ENCODE peak calls at places on chromosome 5, in nine cellular contexts. V, Y, Q, S, P, U, K, A and G are unnamed samples.

GRCh38 chr5:173035904-173036707 is 20.0 kb upstream of the CREBRF start:
- DNase-seq in V (no peak), K (no peak), U (no peak), S (no peak), A (no peak), P (no peak), Q (no peak), Y (peak; percentile 37), G (no peak)

GRCh38 chr5:115267617-115268016 is 4.9 kb upstream of the PGGT1B start:
- DNase-seq in P (no peak), Y (no peak), Q (peak; percentile 36), A (peak; percentile 14), U (peak; percentile 61), K (no peak), S (no peak), V (no peak), G (no peak)

GRCh38 chr5:179162351-179163235 is 102.4 kb downstream of the ZNF354C start:
- DNase-seq in U (no peak), K (no peak), S (no peak), Y (no peak), V (no peak), A (no peak), Q (no peak), P (no peak), G (no peak)

GRCh38 chr5:138601444-138601843 is 26.2 kb upstream of the HSPA9 start:
- DNase-seq in Y (peak; percentile 10), U (no peak), A (peak; percentile 97), S (no peak), P (no peak), Q (peak; percentile 79), V (no peak), K (peak; percentile 51), G (no peak)

GRCh38 chr5:174008922-174009321 is 20.0 kb downstream of the C5orf47 start:
- DNase-seq in A (no peak), Q (no peak), P (no peak), U (no peak), S (no peak), Y (no peak), V (no peak), K (no peak), G (no peak)

GRCh38 chr5:59483971-59484472 is 409.5 kb downstream of the PDE4D start:
- DNase-seq in Y (no peak), P (no peak), S (no peak), V (peak; percentile 17), A (peak; percentile 58), K (no peak), Q (peak; percentile 18), U (no peak), G (no peak)

GRCh38 chr5:148805323-148806290 is 20.8 kb upstream of the ADRB2 start:
- DNase-seq in V (no peak), Q (peak; percentile 30), U (peak; percentile 78), K (no peak), P (peak; percentile 44), Y (no peak), A (peak; percentile 72), S (no peak), G (no peak)

GRCh38 chr5:100517301-100517974 is 17.7 kb upstream of the FAM174A start:
- DNase-seq in V (peak; percentile 60), Q (no peak), U (peak; percentile 45), Y (peak; percentile 63), S (no peak), K (peak; percentile 10), P (no peak), A (no peak), G (no peak)

GRCh38 chr5:72951850-72952468 is 3.9 kb upstream of the FCHO2 start:
- DNase-seq in V (no peak), P (no peak), K (peak; percentile 47), A (peak; percentile 16), Q (peak; percentile 85), Y (peak; percentile 20), U (peak; percentile 82), S (no peak), G (no peak)

GRCh38 chr5:84729326-84729725 is 344.6 kb upstream of the EDIL3 start:
- DNase-seq in P (no peak), S (no peak), Q (peak; percentile 46), Y (no peak), A (peak; percentile 8), V (no peak), K (no peak), U (no peak), G (no peak)

GRCh38 chr5:1995491-1995890 is 112.8 kb upstream of the IRX4 start:
- DNase-seq in S (no peak), Y (no peak), Q (no peak), A (no peak), V (no peak), U (no peak), P (no peak), K (no peak), G (no peak)

GRCh38 chr5:145244788-145245187 is 590.4 kb downstream of the PRELID2 start:
- DNase-seq in V (no peak), U (peak; percentile 40), Q (peak; percentile 24), A (no peak), P (no peak), Y (no peak), K (no peak), S (no peak), G (no peak)

GRCh38 chr5:88829773-88830172 is 53.2 kb downstream of the MEF2C start:
- DNase-seq in Q (no peak), V (no peak), S (no peak), K (no peak), A (no peak), Y (no peak), P (no peak), U (no peak), G (no peak)

GRCh38 chr5:172148381-172148780 is 39.6 kb downstream of the STK10 start:
- DNase-seq in K (no peak), U (no peak), Q (no peak), S (no peak), V (no peak), P (no peak), Y (no peak), A (no peak), G (no peak)

GRCh38 chr5:17365756-17366155 is 132.3 kb upstream of the TAF11L2 start:
- DNase-seq in A (peak; percentile 99), Q (no peak), V (no peak), U (peak; percentile 99), Y (no peak), K (no peak), P (no peak), S (no peak), G (no peak)

GRCh38 chr5:69374911-69375446 is 5.4 kb downstream of the RAD17 start:
- DNase-seq in K (no peak), Y (no peak), P (no peak), S (no peak), U (no peak), Q (no peak), A (no peak), V (no peak), G (no peak)

GRCh38 chr5:131514316-131515275 is 120.4 kb downstream of the RAPGEF6 start:
- DNase-seq in U (peak; percentile 42), S (no peak), Y (no peak), Q (peak; percentile 43), K (peak; percentile 47), V (no peak), A (no peak), P (no peak), G (no peak)

GRCh38 chr5:175609504-175609903 is 48.4 kb upstream of the HRH2 start:
- DNase-seq in P (no peak), Q (no peak), S (no peak), Y (no peak), A (no peak), V (no peak), K (no peak), U (no peak), G (no peak)

GRCh38 chr5:98775246-98775961 is 1.9 kb downstream of the RGMB start:
- DNase-seq in P (no peak), U (no peak), Y (no peak), Q (no peak), S (no peak), K (peak; percentile 27), A (peak; percentile 21), V (no peak), G (no peak)

GRCh38 chr5:98773464-98774191 is at the start of gene RGMB:
- DNase-seq in V (peak; percentile 76), S (peak; percentile 71), K (peak; percentile 99), Y (peak; percentile 98), P (peak; percentile 98), U (peak; percentile 99), A (peak; percentile 99), Q (peak; percentile 99), G (peak; percentile 99)

GRCh38 chr5:98773214-98773463 is 324 bp upstream of the RGMB start:
- DNase-seq in S (no peak), A (no peak), V (no peak), K (no peak), Y (no peak), P (no peak), Q (no peak), U (no peak), G (no peak)

GRCh38 chr5:98775962-98776687 is 2.7 kb downstream of the RGMB start:
- DNase-seq in S (no peak), P (no peak), Y (no peak), K (peak; percentile 38), U (peak; percentile 83), A (peak; percentile 57), V (no peak), Q (peak; percentile 91), G (no peak)

GRCh38 chr5:98774192-98775046 is 956 bp downstream of the RGMB start:
- DNase-seq in K (peak; percentile 74), A (peak; percentile 85), U (peak; percentile 84), V (no peak), S (no peak), Q (peak; percentile 50), Y (peak; percentile 73), P (peak; percentile 50), G (peak; percentile 65)
- H3K4me3 ChIP-seq in K (peak overlapping the region; percentile 95), A (peak overlapping the region; percentile 94), U (peak overlapping the region; percentile 89), V (peak overlapping the region; percentile 88), S (peak overlapping the region; percentile 70), Q (peak overlapping the region; percentile 92), Y (peak overlapping the region; percentile 71), P (peak overlapping the region; percentile 86), G (peak overlapping the region; percentile 73)

GRCh38 chr5:141484499-141485304 is at the start of gene PCDHGC4:
- DNase-seq in U (no peak), S (no peak), V (no peak), Y (no peak), Q (no peak), A (peak; percentile 64), K (no peak), P (no peak), G (no peak)
- H3K4me3 ChIP-seq in U (no peak within 1 kb of the TSS), S (no peak within 1 kb of the TSS), V (peak within 1 kb of the TSS; percentile 34), Y (peak within 1 kb of the TSS; percentile 49), Q (peak within 1 kb of the TSS; percentile 22), A (peak within 1 kb of the TSS; percentile 41), K (no peak within 1 kb of the TSS), P (peak within 1 kb of the TSS; percentile 47), G (no peak within 1 kb of the TSS)

GRCh38 chr5:126603402-126603991 is 2.8 kb downstream of the PHAX start:
- DNase-seq in K (no peak), P (no peak), V (no peak), Y (no peak), Q (no peak), A (no peak), U (no peak), S (no peak), G (no peak)
- H3K4me3 ChIP-seq in K (no peak overlapping the region), P (no peak overlapping the region), V (no peak overlapping the region), Y (no peak overlapping the region), Q (no peak overlapping the region), A (no peak overlapping the region), U (no peak overlapping the region), S (no peak overlapping the region), G (no peak overlapping the region)

DNA sequence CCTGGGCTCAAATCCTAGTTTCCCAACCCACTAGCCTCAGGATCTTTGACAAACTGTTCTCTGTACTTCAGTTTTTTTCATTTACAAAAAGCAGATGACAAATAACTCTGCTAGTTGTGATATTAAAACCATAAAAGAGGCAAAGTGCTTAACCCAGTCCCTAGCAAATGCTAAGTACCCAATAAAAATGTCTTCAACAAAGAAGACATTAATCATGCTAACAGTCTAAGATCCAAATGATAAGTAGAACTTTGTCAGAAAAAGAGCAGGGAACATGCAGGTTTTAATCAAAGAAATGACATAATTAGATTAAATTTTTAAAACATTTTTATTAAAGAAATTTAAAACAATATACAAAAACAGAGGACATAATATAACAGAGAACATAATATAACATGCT is 203.0 kb upstream of the ADRA1B start:
- DNase-seq in A (no peak), Y (no peak), K (no peak), S (no peak), V (no peak), U (no peak), Q (no peak), P (no peak), G (no peak)
- H3K4me3 ChIP-seq in A (no peak overlapping the region), Y (no peak overlapping the region), K (no peak overlapping the region), S (no peak overlapping the region), V (no peak overlapping the region), U (no peak overlapping the region), Q (no peak overlapping the region), P (no peak overlapping the region), G (no peak overlapping the region)